ENCODE peak calls at places on chromosomes 2 and 18, in five cellular contexts. P is pancreas, W is right cardiac atrium, G is stomach, L is adrenal gland. J is an unnamed sample.

GRCh38 chr18:28005164-28005563 is 171.8 kb downstream of the CDH2 start:
- DNase-seq in L (no peak), G (no peak), W (no peak), P (no peak), J (no peak)

GRCh38 chr2:25964891-25965290 is 17.4 kb downstream of the KIF3C start:
- DNase-seq in P (no peak), W (no peak), G (no peak), L (no peak), J (no peak)

GRCh38 chr18:24659837-24660720 is 199.6 kb downstream of the HRH4 start:
- DNase-seq in W (peak; percentile 85), P (peak; percentile 11), G (no peak), L (no peak), J (no peak)

GRCh38 chr2:241069821-241070281 is 32.2 kb downstream of the MTERF4 start:
- DNase-seq in G (peak; percentile 53), L (no peak), W (peak; percentile 50), P (no peak), J (no peak)

GRCh38 chr2:144358979-144359541 is 160.9 kb downstream of the ZEB2 start:
- DNase-seq in L (no peak), G (no peak), W (no peak), P (no peak), J (no peak)

GRCh38 chr2:186576614-186577013 is 13.2 kb upstream of the ITGAV start:
- DNase-seq in G (no peak), L (no peak), W (no peak), P (no peak), J (no peak)

GRCh38 chr2:127690696-127691095 is 10.6 kb upstream of the SFT2D3 start:
- DNase-seq in W (no peak), L (no peak), G (no peak), P (no peak), J (no peak)

GRCh38 chr2:179422037-179422643 is 157.5 kb upstream of the SESTD1 start:
- DNase-seq in L (peak; percentile 84), W (peak; percentile 90), G (peak; percentile 80), P (peak; percentile 77), J (peak; percentile 83)

GRCh38 chr2:203994735-203995134 is 58.2 kb downstream of the ICOS start:
- DNase-seq in G (no peak), P (no peak), W (no peak), L (no peak), J (no peak)

GRCh38 chr2:235511187-235511661 is 17.4 kb downstream of the AGAP1 start:
- DNase-seq in P (peak; percentile 64), G (no peak), W (no peak), L (peak; percentile 66), J (no peak)

GRCh38 chr2:175233135-175233719 is 51.7 kb upstream of the ATP5MC3 start:
- DNase-seq in W (no peak), L (no peak), P (no peak), G (no peak), J (no peak)

GRCh38 chr2:180205616-180206271 is 198.6 kb upstream of the CWC22 start:
- DNase-seq in W (no peak), G (no peak), L (no peak), P (no peak), J (no peak)

GRCh38 chr2:148739454-148740105 is 95.0 kb downstream of the EPC2 start:
- DNase-seq in W (no peak), L (no peak), P (no peak), G (no peak), J (no peak)

GRCh38 chr2:233411162-233411561 is 56.9 kb downstream of the DGKD start:
- DNase-seq in L (no peak), P (no peak), G (no peak), W (no peak), J (no peak)

GRCh38 chr18:63157293-63158011 is 162.1 kb downstream of the BCL2 start:
- DNase-seq in P (no peak), W (no peak), L (no peak), G (no peak), J (no peak)

GRCh38 chr2:30336978-30337841 is 105.9 kb downstream of the LBH start:
- DNase-seq in W (no peak), P (no peak), L (no peak), G (no peak), J (no peak)

GRCh38 chr2:83844490-83844889 is 614.6 kb downstream of the SUCLG1 start:
- DNase-seq in P (no peak), L (no peak), W (no peak), G (no peak), J (no peak)

GRCh38 chr2:55887351-55887750 is 36.2 kb downstream of the EFEMP1 start:
- DNase-seq in W (no peak), P (no peak), L (no peak), G (no peak), J (no peak)

GRCh38 chr2:188598551-188598950 is 306.9 kb downstream of the GULP1 start:
- DNase-seq in W (no peak), P (no peak), L (no peak), G (no peak), J (peak; percentile 64)

GRCh38 chr2:85390941-85391669 is 19.1 kb downstream of the CAPG start:
- DNase-seq in L (peak; percentile 47), W (peak; percentile 88), P (peak; percentile 72), G (peak; percentile 74), J (peak; percentile 75)

GRCh38 chr2:190572251-190572650 is 37.7 kb upstream of the NEMP2 start:
- DNase-seq in W (no peak), G (no peak), L (no peak), P (no peak), J (no peak)

GRCh38 chr2:224085246-224085645 is 46.2 kb upstream of the SERPINE2 start:
- DNase-seq in L (no peak), W (no peak), G (no peak), P (no peak), J (no peak)

GRCh38 chr2:80392446-80392845 is 87.9 kb upstream of the LRRTM1 start:
- DNase-seq in W (no peak), P (no peak), G (no peak), L (no peak), J (no peak)

GRCh38 chr18:48408727-48409590 is at the start of gene ZBTB7C:
- DNase-seq in W (peak; percentile 81), P (peak; percentile 24), G (peak; percentile 60), L (peak; percentile 54), J (peak; percentile 48)

GRCh38 chr18:39801848-39802247 is 2153.2 kb upstream of the PIK3C3 start:
- DNase-seq in P (no peak), W (no peak), G (no peak), L (no peak), J (no peak)

GRCh38 chr18:44356566-44357157 is 324.0 kb upstream of the SETBP1 start:
- DNase-seq in L (no peak), G (no peak), P (no peak), W (no peak), J (no peak)

GRCh38 chr2:238270606-238271005 is 17.8 kb downstream of the PER2 start:
- DNase-seq in G (no peak), L (no peak), W (peak; percentile 45), P (no peak), J (no peak)

GRCh38 chr2:36245632-36246031 is 109.9 kb upstream of the CRIM1 start:
- DNase-seq in L (no peak), W (no peak), G (no peak), P (no peak), J (no peak)

GRCh38 chr2:196482119-196483065 is 157.1 kb upstream of the CCDC150 start:
- DNase-seq in L (no peak), P (no peak), G (no peak), W (no peak), J (no peak)

DNA sequence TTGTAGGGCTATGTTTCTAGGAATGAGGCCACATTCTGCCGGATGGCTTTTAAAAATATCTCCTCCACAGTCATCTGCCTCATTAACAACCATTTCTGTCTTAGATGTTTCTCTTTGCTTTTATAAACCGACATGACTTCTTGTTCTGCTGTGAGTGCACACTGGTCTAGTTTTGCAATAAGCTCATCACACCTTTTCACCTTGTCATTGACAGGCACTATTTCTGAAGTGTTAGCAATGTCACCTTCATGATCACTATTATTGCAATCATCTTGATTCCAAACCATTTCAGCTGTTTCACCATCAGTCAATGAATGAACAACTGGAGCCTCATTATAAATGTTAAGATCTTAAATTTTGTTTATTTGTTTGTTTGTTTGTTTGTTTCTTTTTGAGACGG is 523.7 kb upstream of the DSEL start:
- DNase-seq in L (no peak), W (no peak), P (no peak), G (no peak), J (no peak)
- H3K4me1 ChIP-seq in L (no peaks in the 10 kb centered on the region), W (no peaks in the 10 kb centered on the region), P (no peaks in the 10 kb centered on the region), G (no peaks in the 10 kb centered on the region), J (no peaks in the 10 kb centered on the region)

GRCh38 chr2:41933035-41933429 is 114.8 kb upstream of the PKDCC start:
- DNase-seq in P (no peak), G (no peak), W (no peak), L (no peak), J (no peak)
- H3K4me1 ChIP-seq in P (no peaks in the 10 kb centered on the region), G (peaks cover 4% of the 10 kb centered on the region), W (peaks cover 15% of the 10 kb centered on the region), L (peaks cover 36% of the 10 kb centered on the region), J (peaks cover 13% of the 10 kb centered on the region)

GRCh38 chr2:38376683-38377500 is at the start of gene ATL2:
- DNase-seq in G (peak; percentile 97), P (peak; percentile 94), L (peak; percentile 97), W (peak; percentile 99), J (peak; percentile 97)
- H3K4me1 ChIP-seq in G (peaks cover 23% of the 10 kb centered on the region), P (peaks cover 30% of the 10 kb centered on the region), L (peaks cover 39% of the 10 kb centered on the region), W (no peaks in the 10 kb centered on the region), J (no peaks in the 10 kb centered on the region)

GRCh38 chr2:217908544-217908943 is 94.3 kb downstream of the TNS1 start:
- DNase-seq in W (no peak), G (no peak), P (no peak), L (no peak), J (no peak)
- H3K4me1 ChIP-seq in W (peaks cover 76% of the 10 kb centered on the region), G (peaks cover 77% of the 10 kb centered on the region), P (peaks cover 57% of the 10 kb centered on the region), L (peaks cover 93% of the 10 kb centered on the region), J (peaks cover 100% of the 10 kb centered on the region)

GRCh38 chr2:16323551-16324543 is 341.8 kb downstream of the CYRIA start:
- DNase-seq in G (no peak), W (no peak), P (no peak), L (no peak), J (no peak)

GRCh38 chr2:16324544-16324937 is 341.1 kb downstream of the CYRIA start:
- DNase-seq in P (no peak), W (no peak), G (no peak), L (no peak), J (no peak)

GRCh38 chr2:16321872-16322271 is 343.8 kb downstream of the CYRIA start:
- DNase-seq in W (no peak), P (no peak), G (no peak), L (no peak), J (no peak)

GRCh38 chr2:16322308-16323130 is 343.1 kb downstream of the CYRIA start:
- DNase-seq in L (no peak), W (no peak), G (no peak), P (no peak), J (no peak)

GRCh38 chr2:16323131-16323520 is 342.5 kb downstream of the CYRIA start:
- DNase-seq in G (no peak), P (no peak), W (no peak), L (no peak), J (no peak)
- H3K4me1 ChIP-seq in G (no peaks in the 10 kb centered on the region), P (no peaks in the 10 kb centered on the region), W (no peaks in the 10 kb centered on the region), L (no peaks in the 10 kb centered on the region), J (no peaks in the 10 kb centered on the region)

J was measured in tibial artery.